ENCODE peak calls at places on chromosomes 11 and 22, in nine cellular contexts. W is endothelial cell of umbilical vein; P is CD4-positive, CD25-positive, alpha-beta regulatory T cell; F is NCI-H2171 treated with DMSO at 0.1 percent for 48 hours; Q is stimulated activated CD8-positive, alpha-beta memory T cell treated with anti-CD3 and anti-CD28 coated beads, Interleukin-4, amount 100 ng/mL, for 1 hour; L is SW 1271; O is GM04504; A is GF-D8; G is NCI-H1417. E is an unnamed sample.

GRCh38 chr11:68956142-68956541 is 24.6 kb downstream of the MRGPRD start:
- DNase-seq in F (no peak), Q (no peak), P (peak), G (no peak), O (no peak), A (no peak), W (no peak), L (no peak), E (peak)

GRCh38 chr11:15688351-15688792 is 573.6 kb downstream of the INSC start:
- DNase-seq in P (no peak), W (no peak), F (no peak), Q (no peak), G (no peak), A (no peak), L (no peak), O (no peak), E (no peak)

GRCh38 chr11:11148104-11148509 is 204.9 kb downstream of the CSNK2A3 start:
- DNase-seq in G (no peak), W (no peak), O (peak), P (peak), A (no peak), F (no peak), L (peak), Q (no peak), E (no peak)

GRCh38 chr11:34585870-34586654 is 34.8 kb upstream of the EHF start:
- DNase-seq in P (peak), Q (no peak), W (peak), L (peak), G (peak), F (peak), A (no peak), O (peak), E (peak)

GRCh38 chr22:39524089-39524752 is 3.9 kb downstream of the ATF4 start:
- DNase-seq in L (no peak), G (no peak), O (no peak), F (no peak), Q (no peak), P (no peak), W (no peak), A (no peak), E (no peak)

GRCh38 chr22:49853981-49854791 is 542 bp downstream of the ZBED4 start:
- DNase-seq in O (no peak), W (peak), A (no peak), G (no peak), P (peak), Q (no peak), L (no peak), F (no peak), E (peak)

GRCh38 chr11:114209343-114209742 is 86.9 kb upstream of the NNMT start:
- DNase-seq in Q (no peak), W (no peak), L (no peak), F (no peak), A (no peak), G (no peak), O (no peak), P (no peak), E (no peak)

GRCh38 chr11:121535122-121535796 is 82.5 kb upstream of the SORL1-AS1 start:
- DNase-seq in A (no peak), L (no peak), F (peak), Q (no peak), W (no peak), P (no peak), O (no peak), G (peak), E (no peak)

GRCh38 chr22:19431641-19432091 is at the start of gene HIRA:
- DNase-seq in P (peak), O (peak), G (peak), L (peak), Q (peak), W (peak), F (peak), A (peak), E (peak)

GRCh38 chr11:2443881-2444300 is 423 bp downstream of the TRPM5 start:
- DNase-seq in A (no peak), L (no peak), F (no peak), O (no peak), G (no peak), W (no peak), Q (no peak), P (no peak), E (no peak)